ENCODE peak calls at places on chromosomes 11 and 22, in five cellular contexts. One of them, this sample, is unnamed.

GRCh38 chr11:35412285-35412684 is 7.1 kb downstream of the SLC1A2 start:
- DNase-seq in fibroblast of villous mesenchyme: no peak
- DNase-seq in tibial artery: no peak
- DNase-seq in aorta: no peak
- DNase-seq in lower leg skin: no peak
- DNase-seq in this sample: no peak

GRCh38 chr22:39530136-39530535 is 2.4 kb downstream of the RPS19BP1 start:
- DNase-seq in fibroblast of villous mesenchyme: no peak
- DNase-seq in tibial artery: no peak
- DNase-seq in aorta: no peak
- DNase-seq in lower leg skin: no peak
- DNase-seq in this sample: no peak

GRCh38 chr11:12724301-12725046 is 50.3 kb downstream of the TEAD1 start:
- DNase-seq in fibroblast of villous mesenchyme: peak
- DNase-seq in tibial artery: peak
- DNase-seq in aorta: peak
- DNase-seq in lower leg skin: peak
- DNase-seq in this sample: peak

GRCh38 chr11:130651266-130651855 is 202.9 kb downstream of the ADAMTS15 start:
- DNase-seq in fibroblast of villous mesenchyme: no peak
- DNase-seq in tibial artery: no peak
- DNase-seq in aorta: no peak
- DNase-seq in lower leg skin: no peak
- DNase-seq in this sample: no peak

GRCh38 chr11:80993561-80993960 is 1552.7 kb upstream of the TENM4 start:
- DNase-seq in fibroblast of villous mesenchyme: no peak
- DNase-seq in tibial artery: no peak
- DNase-seq in aorta: no peak
- DNase-seq in lower leg skin: no peak
- DNase-seq in this sample: no peak

GRCh38 chr11:103109818-103110388 is 677 bp downstream of the DYNC2H1 start:
- DNase-seq in fibroblast of villous mesenchyme: no peak
- DNase-seq in tibial artery: peak
- DNase-seq in aorta: peak
- DNase-seq in lower leg skin: no peak
- DNase-seq in this sample: no peak

GRCh38 chr11:71281901-71282300 is 29.5 kb upstream of the SHANK2 start:
- DNase-seq in fibroblast of villous mesenchyme: no peak
- DNase-seq in tibial artery: peak
- DNase-seq in aorta: no peak
- DNase-seq in lower leg skin: no peak
- DNase-seq in this sample: no peak

GRCh38 chr11:16154715-16155396 is 201.5 kb downstream of the SOX6 start:
- DNase-seq in fibroblast of villous mesenchyme: no peak
- DNase-seq in tibial artery: no peak
- DNase-seq in aorta: no peak
- DNase-seq in lower leg skin: no peak
- DNase-seq in this sample: no peak

GRCh38 chr11:19116315-19116970 is 525 bp upstream of the ZDHHC13 start:
- DNase-seq in fibroblast of villous mesenchyme: no peak
- DNase-seq in tibial artery: no peak
- DNase-seq in aorta: no peak
- DNase-seq in lower leg skin: no peak
- DNase-seq in this sample: no peak

GRCh38 chr11:16982256-16982671 is 31.9 kb downstream of the PLEKHA7 start:
- DNase-seq in fibroblast of villous mesenchyme: no peak
- DNase-seq in tibial artery: no peak
- DNase-seq in aorta: no peak
- DNase-seq in lower leg skin: no peak
- DNase-seq in this sample: no peak

GRCh38 chr11:120523196-120523595 is 11.6 kb downstream of the GRIK4 start:
- DNase-seq in fibroblast of villous mesenchyme: no peak
- DNase-seq in tibial artery: no peak
- DNase-seq in aorta: no peak
- DNase-seq in lower leg skin: no peak
- DNase-seq in this sample: no peak

GRCh38 chr11:12166299-12167092 is 56.1 kb downstream of the MICAL2 start:
- DNase-seq in fibroblast of villous mesenchyme: no peak
- DNase-seq in tibial artery: no peak
- DNase-seq in aorta: no peak
- DNase-seq in lower leg skin: no peak
- DNase-seq in this sample: no peak

GRCh38 chr11:26649884-26650283 is 72.0 kb downstream of the SLC5A12 start:
- DNase-seq in fibroblast of villous mesenchyme: peak
- DNase-seq in tibial artery: peak
- DNase-seq in aorta: no peak
- DNase-seq in lower leg skin: peak
- DNase-seq in this sample: no peak

GRCh38 chr22:23243006-23243573 is 62.8 kb downstream of the BCR start:
- DNase-seq in fibroblast of villous mesenchyme: no peak
- DNase-seq in tibial artery: no peak
- DNase-seq in aorta: no peak
- DNase-seq in lower leg skin: no peak
- DNase-seq in this sample: no peak

GRCh38 chr11:65445604-65446445 is 23.2 kb downstream of the NEAT1 start:
- DNase-seq in fibroblast of villous mesenchyme: peak
- DNase-seq in tibial artery: no peak
- DNase-seq in aorta: peak
- DNase-seq in lower leg skin: no peak
- DNase-seq in this sample: no peak

GRCh38 chr22:31630331-31631329 is 31.4 kb downstream of the PISD start:
- DNase-seq in fibroblast of villous mesenchyme: peak
- DNase-seq in tibial artery: peak
- DNase-seq in aorta: peak
- DNase-seq in lower leg skin: peak
- DNase-seq in this sample: peak

GRCh38 chr22:38570841-38571364 is 920 bp upstream of the DMC1 start:
- DNase-seq in fibroblast of villous mesenchyme: no peak
- DNase-seq in tibial artery: peak
- DNase-seq in aorta: peak
- DNase-seq in lower leg skin: peak
- DNase-seq in this sample: peak

GRCh38 chr11:6737872-6738466 is 33.8 kb downstream of the OR2AG2 start:
- DNase-seq in fibroblast of villous mesenchyme: peak
- DNase-seq in tibial artery: peak
- DNase-seq in aorta: no peak
- DNase-seq in lower leg skin: no peak
- DNase-seq in this sample: no peak

GRCh38 chr22:49664371-49664881 is 163.2 kb downstream of the BRD1 start:
- DNase-seq in fibroblast of villous mesenchyme: no peak
- DNase-seq in tibial artery: no peak
- DNase-seq in aorta: peak
- DNase-seq in lower leg skin: no peak
- DNase-seq in this sample: peak

GRCh38 chr22:23219317-23219716 is 39.0 kb downstream of the BCR start:
- DNase-seq in fibroblast of villous mesenchyme: no peak
- DNase-seq in tibial artery: no peak
- DNase-seq in aorta: peak
- DNase-seq in lower leg skin: no peak
- DNase-seq in this sample: no peak

GRCh38 chr11:76700177-76701100 is 29.9 kb upstream of the LRRC32 start:
- DNase-seq in fibroblast of villous mesenchyme: peak
- DNase-seq in tibial artery: no peak
- DNase-seq in aorta: no peak
- DNase-seq in lower leg skin: peak
- DNase-seq in this sample: peak

GRCh38 chr11:61602775-61603569 is 22.1 kb upstream of the SYT7 start:
- DNase-seq in fibroblast of villous mesenchyme: peak
- DNase-seq in tibial artery: peak
- DNase-seq in aorta: peak
- DNase-seq in lower leg skin: peak
- DNase-seq in this sample: peak

GRCh38 chr22:46139895-46140350 is 10.4 kb upstream of the PPARA start:
- DNase-seq in fibroblast of villous mesenchyme: no peak
- DNase-seq in tibial artery: no peak
- DNase-seq in aorta: peak
- DNase-seq in lower leg skin: no peak
- DNase-seq in this sample: peak

GRCh38 chr11:44016129-44016528 is 31.7 kb upstream of the ACCSL start:
- DNase-seq in fibroblast of villous mesenchyme: peak
- DNase-seq in tibial artery: peak
- DNase-seq in aorta: peak
- DNase-seq in lower leg skin: no peak
- DNase-seq in this sample: peak

GRCh38 chr11:33574366-33574765 is 126.3 kb downstream of the C11orf91 start:
- DNase-seq in fibroblast of villous mesenchyme: no peak
- DNase-seq in tibial artery: no peak
- DNase-seq in aorta: no peak
- DNase-seq in lower leg skin: no peak
- DNase-seq in this sample: no peak
- H3K4me3 ChIP-seq in fibroblast of villous mesenchyme: no peak
- H3K4me3 ChIP-seq in tibial artery: no peak
- H3K4me3 ChIP-seq in aorta: no peak
- H3K4me3 ChIP-seq in lower leg skin: no peak
- H3K4me3 ChIP-seq in this sample: no peak

GRCh38 chr11:57207160-57207559 is 25.4 kb downstream of the LRRC55 start:
- DNase-seq in fibroblast of villous mesenchyme: no peak
- DNase-seq in tibial artery: no peak
- DNase-seq in aorta: no peak
- DNase-seq in lower leg skin: no peak
- DNase-seq in this sample: no peak
- H3K4me3 ChIP-seq in fibroblast of villous mesenchyme: no peak
- H3K4me3 ChIP-seq in tibial artery: no peak
- H3K4me3 ChIP-seq in aorta: no peak
- H3K4me3 ChIP-seq in lower leg skin: no peak
- H3K4me3 ChIP-seq in this sample: no peak

GRCh38 chr11:90391756-90392155 is 168.9 kb upstream of the CHORDC1 start:
- DNase-seq in fibroblast of villous mesenchyme: no peak
- DNase-seq in tibial artery: no peak
- DNase-seq in aorta: no peak
- DNase-seq in lower leg skin: no peak
- DNase-seq in this sample: no peak
- H3K4me3 ChIP-seq in fibroblast of villous mesenchyme: no peak
- H3K4me3 ChIP-seq in tibial artery: no peak
- H3K4me3 ChIP-seq in aorta: no peak
- H3K4me3 ChIP-seq in lower leg skin: no peak
- H3K4me3 ChIP-seq in this sample: no peak

GRCh38 chr11:69014084-69014935 is 1.3 kb upstream of the MRGPRF start:
- DNase-seq in fibroblast of villous mesenchyme: peak
- DNase-seq in tibial artery: no peak
- DNase-seq in aorta: peak
- DNase-seq in lower leg skin: no peak
- DNase-seq in this sample: peak
- H3K4me3 ChIP-seq in fibroblast of villous mesenchyme: peak
- H3K4me3 ChIP-seq in tibial artery: peak
- H3K4me3 ChIP-seq in aorta: no peak
- H3K4me3 ChIP-seq in lower leg skin: no peak
- H3K4me3 ChIP-seq in this sample: no peak

GRCh38 chr22:29480262-29480511 is 169 bp downstream of the NEFH start:
- DNase-seq in fibroblast of villous mesenchyme: no peak
- DNase-seq in tibial artery: no peak
- DNase-seq in aorta: no peak
- DNase-seq in lower leg skin: no peak
- DNase-seq in this sample: no peak
- H3K4me3 ChIP-seq in fibroblast of villous mesenchyme: no peak
- H3K4me3 ChIP-seq in tibial artery: no peak
- H3K4me3 ChIP-seq in aorta: no peak
- H3K4me3 ChIP-seq in lower leg skin: no peak
- H3K4me3 ChIP-seq in this sample: peak

GRCh38 chr11:123055132-123055924 is 6.6 kb downstream of the HSPA8 start:
- DNase-seq in fibroblast of villous mesenchyme: no peak
- DNase-seq in tibial artery: no peak
- DNase-seq in aorta: no peak
- DNase-seq in lower leg skin: no peak
- DNase-seq in this sample: no peak

GRCh38 chr11:123054301-123055065 is 7.5 kb downstream of the HSPA8 start:
- DNase-seq in fibroblast of villous mesenchyme: peak
- DNase-seq in tibial artery: no peak
- DNase-seq in aorta: no peak
- DNase-seq in lower leg skin: no peak
- DNase-seq in this sample: no peak

GRCh38 chr11:123056835-123057491 is 5.0 kb downstream of the HSPA8 start:
- DNase-seq in fibroblast of villous mesenchyme: no peak
- DNase-seq in tibial artery: no peak
- DNase-seq in aorta: no peak
- DNase-seq in lower leg skin: no peak
- DNase-seq in this sample: no peak

GRCh38 chr11:123060265-123061000 is 1.5 kb downstream of the HSPA8 start:
- DNase-seq in fibroblast of villous mesenchyme: peak
- DNase-seq in tibial artery: no peak
- DNase-seq in aorta: no peak
- DNase-seq in lower leg skin: no peak
- DNase-seq in this sample: no peak

GRCh38 chr11:123057604-123058305 is 4.2 kb downstream of the HSPA8 start:
- DNase-seq in fibroblast of villous mesenchyme: no peak
- DNase-seq in tibial artery: no peak
- DNase-seq in aorta: no peak
- DNase-seq in lower leg skin: no peak
- DNase-seq in this sample: no peak
- H3K4me3 ChIP-seq in fibroblast of villous mesenchyme: no peak
- H3K4me3 ChIP-seq in tibial artery: no peak
- H3K4me3 ChIP-seq in aorta: no peak
- H3K4me3 ChIP-seq in lower leg skin: no peak
- H3K4me3 ChIP-seq in this sample: no peak

DNA sequence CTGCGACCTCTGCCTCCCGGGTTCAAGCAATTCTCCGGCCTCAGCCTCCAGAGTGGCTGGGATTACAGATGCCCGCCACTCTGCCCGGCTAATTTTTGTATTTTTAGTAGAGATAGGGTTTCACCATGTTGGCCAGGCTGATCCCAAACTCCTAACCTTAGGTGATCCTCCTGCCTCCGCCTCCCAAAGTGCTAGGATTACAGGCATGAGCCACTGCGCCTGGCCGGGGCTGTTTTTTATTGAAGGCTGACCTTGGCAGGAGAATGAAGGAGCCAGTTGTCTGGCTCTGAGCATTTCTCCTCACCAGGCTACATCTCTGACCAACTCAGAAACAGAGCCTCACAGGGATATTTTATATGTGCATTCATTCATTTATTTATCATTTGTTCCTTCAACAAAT is 2.3 kb downstream of the KIAA1671 start:
- DNase-seq in fibroblast of villous mesenchyme: no peak
- DNase-seq in tibial artery: no peak
- DNase-seq in aorta: no peak
- DNase-seq in lower leg skin: no peak
- DNase-seq in this sample: no peak
- H3K4me3 ChIP-seq in fibroblast of villous mesenchyme: no peak
- H3K4me3 ChIP-seq in tibial artery: no peak
- H3K4me3 ChIP-seq in aorta: no peak
- H3K4me3 ChIP-seq in lower leg skin: no peak
- H3K4me3 ChIP-seq in this sample: no peak

GRCh38 chr11:111097191-111097590 is 148.3 kb upstream of the POU2AF2 start:
- DNase-seq in fibroblast of villous mesenchyme: peak
- DNase-seq in tibial artery: peak
- DNase-seq in aorta: peak
- DNase-seq in lower leg skin: no peak
- DNase-seq in this sample: no peak
- H3K4me3 ChIP-seq in fibroblast of villous mesenchyme: peak
- H3K4me3 ChIP-seq in tibial artery: peak
- H3K4me3 ChIP-seq in aorta: peak
- H3K4me3 ChIP-seq in lower leg skin: no peak
- H3K4me3 ChIP-seq in this sample: no peak

GRCh38 chr22:33573479-33573878 is 346.8 kb downstream of the LARGE1 start:
- DNase-seq in fibroblast of villous mesenchyme: no peak
- DNase-seq in tibial artery: no peak
- DNase-seq in aorta: no peak
- DNase-seq in lower leg skin: no peak
- DNase-seq in this sample: no peak
- H3K4me3 ChIP-seq in fibroblast of villous mesenchyme: no peak
- H3K4me3 ChIP-seq in tibial artery: no peak
- H3K4me3 ChIP-seq in aorta: no peak
- H3K4me3 ChIP-seq in lower leg skin: no peak
- H3K4me3 ChIP-seq in this sample: no peak